ENCODE peak calls at places on chromosomes 16 and 17, in five cellular contexts. G is activated effector memory CD4-positive, alpha-beta T cell treated with anti-CD3 and anti-CD28 coated beads, Interleukin-2, amount 50 U/mL, for 16 hours; E is psoas muscle; B is NCI-H345; L is stimulated activated CD4-positive, alpha-beta T cell treated with anti-CD3 and anti-CD28 coated beads, TNF-alpha, amount 100 ng/mL, for 4 hours. A is an unnamed sample.

GRCh38 chr16:24543949-24544348 is 4.6 kb downstream of the RBBP6 start:
- DNase-seq in G (no peak), E (no peak), B (no peak), L (no peak), A (no peak)

GRCh38 chr16:83733301-83733700 is 74.5 kb upstream of the HSBP1 start:
- DNase-seq in G (no peak), E (no peak), B (peak; percentile 79), L (no peak), A (no peak)

GRCh38 chr17:29616300-29617048 is 6.2 kb downstream of the CORO6 start:
- DNase-seq in G (peak; percentile 71), E (no peak), B (peak; percentile 44), L (no peak), A (no peak)

GRCh38 chr16:87833548-87833947 is 35.8 kb downstream of the SLC7A5 start:
- DNase-seq in G (no peak), E (no peak), B (no peak), L (no peak), A (no peak)

GRCh38 chr17:30290696-30291570 is 811 bp downstream of the BLMH start:
- DNase-seq in G (peak; percentile 77), E (peak; percentile 59), B (peak; percentile 27), L (no peak), A (peak; percentile 62)

GRCh38 chr16:79747688-79748087 is 147.2 kb upstream of the MAF start:
- DNase-seq in G (no peak), E (no peak), B (no peak), L (no peak), A (no peak)

GRCh38 chr17:76333673-76334505 is 19.8 kb downstream of the PRPSAP1 start:
- DNase-seq in G (no peak), E (no peak), B (no peak), L (no peak), A (no peak)

GRCh38 chr17:44602390-44602789 is 45.1 kb downstream of the FZD2 start:
- DNase-seq in G (no peak), E (no peak), B (peak; percentile 18), L (no peak), A (no peak)

GRCh38 chr17:82859431-82860403 is 19.9 kb upstream of the ZNF750 start:
- DNase-seq in G (peak; percentile 84), E (peak; percentile 68), B (no peak), L (no peak), A (peak; percentile 65)

GRCh38 chr17:1649116-1649843 is 386 bp downstream of the RILP start:
- DNase-seq in G (peak; percentile 93), E (peak; percentile 95), B (peak; percentile 77), L (peak; percentile 52), A (peak; percentile 95)

GRCh38 chr16:12288537-12289174 is 312.1 kb downstream of the SNX29 start:
- DNase-seq in G (no peak), E (no peak), B (no peak), L (no peak), A (no peak)

GRCh38 chr16:68281368-68282063 is 17.2 kb downstream of the SLC7A6 start:
- DNase-seq in G (no peak), E (no peak), B (no peak), L (no peak), A (no peak)

GRCh38 chr16:78503501-78504110 is 404.2 kb downstream of the WWOX start:
- DNase-seq in G (peak; percentile 65), E (no peak), B (peak; percentile 47), L (no peak), A (peak; percentile 46)

GRCh38 chr17:16025202-16025601 is 25.6 kb downstream of the TTC19 start:
- DNase-seq in G (no peak), E (no peak), B (no peak), L (no peak), A (no peak)

GRCh38 chr17:69728816-69729215 is 314.3 kb downstream of the MAP2K6 start:
- DNase-seq in G (no peak), E (no peak), B (no peak), L (no peak), A (no peak)

GRCh38 chr17:37170881-37171460 is 204.8 kb upstream of the C17orf78 start:
- DNase-seq in G (no peak), E (no peak), B (no peak), L (no peak), A (no peak)

GRCh38 chr17:39213852-39214251 is 11.9 kb downstream of the STAC2 start:
- DNase-seq in G (no peak), E (no peak), B (no peak), L (no peak), A (no peak)

GRCh38 chr16:81237282-81237681 is 1.2 kb upstream of the BCO1 start:
- DNase-seq in G (no peak), E (peak; percentile 85), B (no peak), L (no peak), A (no peak)

GRCh38 chr17:79664925-79665738 is 54.3 kb upstream of the RBFOX3 start:
- DNase-seq in G (no peak), E (peak; percentile 70), B (peak; percentile 8), L (no peak), A (no peak)

GRCh38 chr17:77528516-77529327 is 388.0 kb downstream of the SEC14L1 start:
- DNase-seq in G (peak; percentile 67), E (peak; percentile 46), B (peak; percentile 60), L (peak; percentile 20), A (peak; percentile 47)

GRCh38 chr16:48963901-48964615 is 317.6 kb downstream of the CBLN1 start:
- DNase-seq in G (no peak), E (no peak), B (no peak), L (no peak), A (peak; percentile 78)

GRCh38 chr17:76864024-76864423 is 4.2 kb upstream of the MGAT5B start:
- DNase-seq in G (no peak), E (no peak), B (no peak), L (no peak), A (no peak)

GRCh38 chr17:77324227-77324626 is 183.5 kb downstream of the SEC14L1 start:
- DNase-seq in G (peak; percentile 55), E (no peak), B (no peak), L (no peak), A (no peak)

GRCh38 chr16:17224859-17225258 is 245.9 kb downstream of the XYLT1 start:
- DNase-seq in G (no peak), E (peak; percentile 72), B (no peak), L (no peak), A (peak; percentile 72)

GRCh38 chr17:491086-492014 is 138.7 kb upstream of the RPH3AL start:
- DNase-seq in G (peak; percentile 76), E (peak; percentile 82), B (no peak), L (peak; percentile 32), A (peak; percentile 91)

GRCh38 chr17:40038882-40039513 is 15.2 kb downstream of the MED24 start:
- DNase-seq in G (no peak), E (peak; percentile 89), B (no peak), L (no peak), A (peak; percentile 86)

GRCh38 chr16:46607529-46607928 is 13.7 kb downstream of the SHCBP1 start:
- DNase-seq in G (no peak), E (no peak), B (peak; percentile 11), L (no peak), A (peak; percentile 64)

GRCh38 chr16:29316673-29317237 is 89.8 kb downstream of the NPIPB11 start:
- DNase-seq in G (no peak), E (no peak), B (peak; percentile 74), L (no peak), A (no peak)

GRCh38 chr16:11456741-11457140 is 111.5 kb downstream of the RMI2 start:
- DNase-seq in G (no peak), E (no peak), B (no peak), L (no peak), A (no peak)

GRCh38 chr16:86424413-86424812 is 85.9 kb upstream of the FOXF1 start:
- DNase-seq in G (no peak), E (no peak), B (no peak), L (no peak), A (no peak)

GRCh38 chr17:79991924-79992656 is 43.6 kb downstream of the TBC1D16 start:
- DNase-seq in G (no peak), E (no peak), B (peak; percentile 79), L (no peak), A (peak; percentile 41)

GRCh38 chr17:62163847-62164246 is 98.8 kb upstream of the MED13 start:
- DNase-seq in G (no peak), E (no peak), B (peak; percentile 58), L (no peak), A (no peak)

GRCh38 chr17:19018600-19018950 is 14.0 kb upstream of the FAM83G start:
- DNase-seq in G (no peak), E (peak; percentile 35), B (no peak), L (no peak), A (no peak)

GRCh38 chr17:69608808-69609494 is 194.5 kb downstream of the MAP2K6 start:
- DNase-seq in G (no peak), E (no peak), B (no peak), L (no peak), A (peak; percentile 61)

GRCh38 chr17:17081304-17081940 is 39.2 kb downstream of the MPRIP start:
- DNase-seq in G (peak; percentile 49), E (no peak), B (no peak), L (no peak), A (no peak)

GRCh38 chr17:39927928-39928867 is 666 bp downstream of the LRRC3C start:
- DNase-seq in G (no peak), E (peak; percentile 74), B (no peak), L (no peak), A (peak; percentile 21)